ENCODE peak calls at places on chromosomes 2 and 18, in five cellular contexts. O, U, N, B and Y are unnamed samples.
A peak's percentile ranks its signal among the peaks of the same experiment; 100 is the strongest.

GRCh38 chr2:187875271-187875670 is 321.0 kb upstream of the TFPI start:
- DNase-seq in O (no peak), U (no peak), N (no peak), B (no peak), Y (no peak)

GRCh38 chr2:104140361-104140760 is 713.6 kb upstream of the POU3F3 start:
- DNase-seq in O (peak; percentile 39), U (no peak), N (no peak), B (no peak), Y (no peak)

GRCh38 chr2:222330910-222331309 is 32.1 kb upstream of the PAX3 start:
- DNase-seq in O (no peak), U (no peak), N (no peak), B (no peak), Y (no peak)

GRCh38 chr2:195613922-195614321 is 43.1 kb upstream of the SLC39A10 start:
- DNase-seq in O (peak; percentile 36), U (no peak), N (no peak), B (no peak), Y (peak; percentile 64)

GRCh38 chr2:33069894-33070651 is 123.3 kb downstream of the LTBP1 start:
- DNase-seq in O (peak; percentile 98), U (peak; percentile 46), N (no peak), B (no peak), Y (peak; percentile 98)

GRCh38 chr18:11279461-11279860 is 130.1 kb upstream of the PIEZO2 start:
- DNase-seq in O (no peak), U (no peak), N (no peak), B (no peak), Y (no peak)

GRCh38 chr2:107380912-107381311 is 445.8 kb upstream of the RGPD4 start:
- DNase-seq in O (no peak), U (no peak), N (no peak), B (peak; percentile 67), Y (no peak)

GRCh38 chr18:71223487-71223886 is 934.6 kb downstream of the SOCS6 start:
- DNase-seq in O (no peak), U (no peak), N (no peak), B (no peak), Y (no peak)

GRCh38 chr18:8721716-8722115 is 16.4 kb downstream of the MTCL1 start:
- DNase-seq in O (no peak), U (no peak), N (no peak), B (no peak), Y (no peak)

GRCh38 chr2:27663160-27663462 is 303 bp downstream of the SUPT7L start:
- DNase-seq in O (no peak), U (no peak), N (no peak), B (no peak), Y (no peak)

GRCh38 chr2:37855283-37856041 is 69.6 kb upstream of the RMDN2 start:
- DNase-seq in O (no peak), U (no peak), N (peak; percentile 75), B (no peak), Y (no peak)

DNA sequence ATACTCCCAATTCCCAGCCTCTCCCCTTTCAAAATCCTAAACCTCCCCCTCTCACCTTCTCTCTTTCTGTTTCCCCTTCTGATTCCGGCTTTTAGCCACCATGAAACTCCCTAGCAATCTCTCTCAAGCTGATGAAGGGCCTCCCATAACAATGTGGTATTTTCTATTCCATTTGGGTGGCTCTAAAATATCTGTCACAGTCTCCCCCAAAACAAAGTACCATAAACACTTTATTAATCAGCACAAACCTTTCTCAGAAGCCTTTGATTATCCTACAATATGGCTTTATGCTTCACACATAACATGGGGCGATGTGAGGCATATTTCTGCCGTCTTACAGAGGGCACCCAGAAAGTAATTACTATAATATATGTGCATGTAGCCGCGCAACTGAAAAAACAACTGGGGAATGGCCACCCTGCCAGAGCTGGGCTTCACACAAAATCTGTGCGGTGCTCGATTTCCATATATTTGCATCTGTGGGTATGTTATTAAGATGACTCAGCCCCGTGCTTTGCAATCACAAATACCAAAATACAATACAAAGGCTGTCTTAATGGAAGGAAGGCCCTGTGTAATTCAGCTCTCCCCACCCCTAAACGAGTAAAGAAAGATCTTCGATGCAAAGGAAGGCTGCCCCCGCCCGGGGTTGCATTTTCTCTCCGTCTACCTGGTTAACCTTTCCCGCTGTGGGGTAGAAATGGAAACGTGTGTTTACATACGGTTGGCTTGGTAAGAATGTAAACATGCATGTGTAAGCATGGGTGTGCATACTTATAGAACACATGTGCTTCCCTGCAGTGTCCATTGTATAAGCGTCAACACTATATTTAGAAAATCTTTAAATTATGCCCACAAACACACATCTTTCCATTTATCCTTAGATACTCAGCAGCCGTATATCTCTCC is 81.4 kb downstream of the CELF4 start:
- DNase-seq in O (no peak), U (no peak), N (no peak), B (no peak), Y (no peak)
- H3K4me3 ChIP-seq in O (no peak overlapping the region), U (no peak overlapping the region), N (no peak overlapping the region), B (no peak overlapping the region), Y (no peak overlapping the region)

DNA sequence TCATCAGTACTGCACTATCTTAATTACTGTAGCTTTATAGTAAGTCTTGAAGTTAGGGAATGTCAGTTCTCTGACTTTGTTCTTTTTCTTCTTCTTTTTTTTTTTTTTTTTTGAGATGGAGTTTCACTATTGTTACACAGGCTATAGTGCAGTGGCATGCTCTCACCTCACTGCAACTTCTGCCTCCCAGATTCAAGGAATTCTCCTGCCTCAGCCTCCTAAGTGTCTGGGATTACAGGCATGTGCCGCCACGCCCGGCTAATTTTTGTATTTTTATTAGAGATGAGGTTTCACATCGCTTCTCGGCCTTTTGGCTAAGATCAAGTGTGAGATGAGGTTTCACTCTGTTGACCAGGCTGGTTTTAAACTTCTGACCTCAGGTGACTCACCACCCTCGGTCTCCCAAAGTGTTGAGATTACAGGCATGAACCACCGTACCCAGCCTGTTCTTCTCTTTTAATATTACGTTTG is 41.9 kb upstream of the TANC1 start:
- DNase-seq in O (peak; percentile 55), U (peak; percentile 74), N (no peak), B (no peak), Y (no peak)
- H3K4me3 ChIP-seq in O (no peak overlapping the region), U (no peak overlapping the region), N (no peak overlapping the region), B (no peak overlapping the region), Y (no peak overlapping the region)

DNA sequence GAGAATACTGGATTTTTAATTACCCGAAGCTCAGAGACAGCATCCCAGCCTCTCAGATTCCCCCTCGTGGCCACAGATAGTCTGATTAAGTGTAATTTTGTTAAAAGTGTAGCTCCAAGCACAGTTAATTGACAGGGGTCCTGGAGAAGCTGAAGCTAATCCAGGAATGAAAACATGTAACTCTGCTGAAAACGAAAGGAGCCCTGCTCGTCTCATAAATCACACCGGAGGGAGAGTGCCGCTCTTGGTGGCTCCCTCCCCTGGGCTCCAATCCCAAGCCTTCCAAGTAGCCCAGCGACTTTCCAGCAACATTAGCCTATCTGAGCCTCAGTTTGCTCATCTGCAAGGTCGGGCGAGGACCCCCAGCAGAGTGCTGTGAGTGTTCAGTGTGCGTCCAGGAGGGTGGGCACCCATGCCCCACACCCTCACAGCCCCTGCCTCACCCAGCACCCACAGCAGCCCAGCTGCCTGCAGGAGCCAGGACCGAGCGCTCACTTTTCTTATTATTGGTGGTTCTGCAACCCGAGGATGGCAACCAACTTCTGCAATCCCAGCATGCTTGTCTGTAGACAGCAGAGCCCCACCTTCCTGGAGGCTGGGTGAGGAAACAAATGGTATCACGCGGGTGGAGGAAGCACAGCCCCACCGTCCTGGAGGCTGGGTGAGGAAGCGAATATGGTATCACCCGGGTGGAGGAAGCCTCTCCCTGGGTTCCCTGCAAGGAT is 220.8 kb upstream of the RAB6C start:
- DNase-seq in O (no peak), U (peak; percentile 7), N (no peak), B (no peak), Y (no peak)
- H3K4me3 ChIP-seq in O (no peak overlapping the region), U (peak overlapping the region; percentile 11), N (peak overlapping the region; percentile 5), B (no peak overlapping the region), Y (no peak overlapping the region)

DNA sequence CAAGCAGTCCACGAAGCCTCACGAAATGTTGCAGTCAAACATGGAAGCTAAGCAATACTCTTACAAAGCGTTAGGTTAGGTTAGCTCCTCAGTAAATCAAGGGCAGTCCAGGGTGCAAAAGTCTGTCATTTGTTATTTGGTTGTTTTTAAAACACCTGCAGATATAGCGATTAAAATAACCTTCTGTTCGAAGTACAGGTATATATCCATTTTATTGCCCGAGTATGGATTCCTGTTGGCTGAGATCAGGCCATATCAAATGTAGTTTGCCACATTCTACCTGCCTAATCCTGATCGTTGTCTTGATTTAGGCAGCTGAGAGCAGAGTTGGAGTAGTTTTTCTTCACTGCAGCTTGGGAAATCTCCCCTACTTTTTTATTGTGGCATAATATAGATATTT is 99.5 kb upstream of the EPB41L3 start:
- DNase-seq in O (no peak), U (no peak), N (no peak), B (no peak), Y (no peak)
- H3K4me3 ChIP-seq in O (no peak overlapping the region), U (no peak overlapping the region), N (no peak overlapping the region), B (no peak overlapping the region), Y (no peak overlapping the region)

DNA sequence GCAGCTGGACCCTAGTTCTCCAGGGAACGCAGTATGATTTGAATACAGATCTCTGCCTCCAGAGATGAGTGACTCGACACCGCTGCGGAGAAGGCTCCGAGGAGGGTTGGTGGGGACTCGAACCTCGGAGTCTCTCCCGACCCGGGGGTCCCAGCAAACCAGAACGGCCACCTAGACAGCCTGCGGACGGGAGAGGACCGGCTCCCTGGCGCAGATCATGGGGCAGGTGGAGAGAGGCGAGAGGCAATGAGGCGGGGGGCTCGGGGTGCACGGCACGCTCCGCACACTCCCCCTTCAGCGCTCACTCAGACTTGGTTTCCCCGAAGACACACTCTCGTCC is 12.6 kb downstream of the DYSF start:
- DNase-seq in O (no peak), U (no peak), N (no peak), B (no peak), Y (no peak)
- H3K4me3 ChIP-seq in O (peak overlapping the region; percentile 51), U (no peak overlapping the region), N (peak overlapping the region; percentile 74), B (no peak overlapping the region), Y (peak overlapping the region; percentile 59)

GRCh38 chr18:55268629-55269275 is 309.5 kb upstream of the CCDC68 start:
- DNase-seq in O (no peak), U (peak; percentile 86), N (no peak), B (no peak), Y (no peak)
- H3K4me3 ChIP-seq in O (no peak overlapping the region), U (peak overlapping the region; percentile 9), N (no peak overlapping the region), B (no peak overlapping the region), Y (no peak overlapping the region)

GRCh38 chr2:176931588-176932563 is 280.7 kb upstream of the HNRNPA3 start:
- DNase-seq in O (peak; percentile 2), U (peak; percentile 94), N (no peak), B (no peak), Y (peak; percentile 41)
- H3K4me3 ChIP-seq in O (no peak overlapping the region), U (no peak overlapping the region), N (no peak overlapping the region), B (no peak overlapping the region), Y (no peak overlapping the region)

DNA sequence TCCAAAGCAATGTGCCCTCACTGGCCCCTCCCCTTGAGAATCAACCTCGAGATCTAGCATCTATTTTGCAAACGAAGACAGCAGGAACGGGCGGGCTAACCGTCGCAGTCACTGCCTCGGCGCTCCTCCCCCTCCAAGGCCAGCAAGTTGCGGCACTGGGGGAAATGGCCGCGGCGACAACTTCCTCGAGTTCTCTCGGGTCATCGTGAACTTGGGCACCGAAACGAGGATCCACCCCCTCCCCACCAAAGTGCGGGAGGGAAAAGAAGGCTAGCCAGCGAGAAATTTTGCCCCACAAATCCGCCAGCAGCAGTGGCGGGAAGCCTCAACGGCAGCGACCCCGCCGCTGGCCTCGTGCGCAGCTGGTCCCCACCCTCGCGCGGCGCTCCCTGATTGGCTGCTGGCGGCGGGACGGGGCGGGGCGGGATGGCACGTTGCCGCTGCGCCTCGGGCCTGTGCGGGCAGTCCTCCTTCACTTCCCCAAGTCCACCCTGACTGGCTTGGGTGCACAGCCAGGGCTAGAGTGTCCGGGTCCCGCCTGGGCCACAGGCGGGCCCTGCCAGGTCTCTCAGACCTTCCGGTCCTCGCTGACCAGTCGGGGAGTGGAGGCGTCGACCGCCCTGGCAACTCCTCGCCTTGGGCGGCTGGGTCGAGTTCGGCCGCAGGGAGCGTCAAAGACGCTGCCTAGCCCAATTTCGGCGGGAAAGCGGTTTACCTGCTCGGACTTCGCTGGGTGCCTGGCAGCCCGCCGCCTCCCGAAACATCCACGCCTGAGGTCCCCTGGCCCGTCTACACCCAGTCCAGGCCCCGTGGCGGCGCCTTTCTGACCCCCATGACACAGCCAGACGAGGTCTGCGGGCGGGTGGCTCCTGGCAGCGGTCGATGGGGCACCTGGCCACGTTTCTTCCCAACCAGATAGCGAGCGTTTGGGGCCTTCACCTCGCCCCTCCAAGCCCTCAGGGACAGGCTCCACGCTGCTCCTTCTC is at the start of gene BOLL:
- DNase-seq in O (no peak), U (no peak), N (peak; percentile 59), B (no peak), Y (no peak)
- H3K4me3 ChIP-seq in O (peak within 1 kb of the TSS; percentile 35), U (peak within 1 kb of the TSS; percentile 43), N (peak within 1 kb of the TSS; percentile 49), B (no peak within 1 kb of the TSS), Y (peak within 1 kb of the TSS; percentile 30)